ENCODE peak calls at places on chromosomes 7 and 10, in seven cellular contexts. K, P, W, S, E, I and Y are unnamed samples.

GRCh38 chr10:68135922-68136718 is 26.8 kb downstream of the MYPN start:
- DNase-seq in W (no peak), K (no peak), S (no peak), E (no peak), I (peak), P (no peak), Y (no peak)

GRCh38 chr10:74963549-74963948 is 137.1 kb downstream of the KAT6B start:
- DNase-seq in K (no peak), E (no peak), P (no peak), I (no peak), S (no peak), W (no peak), Y (no peak)

GRCh38 chr10:37495415-37495814 is 362.0 kb downstream of the ZNF248 start:
- DNase-seq in E (no peak), I (no peak), P (no peak), W (no peak), S (no peak), K (no peak), Y (no peak)

GRCh38 chr7:128025380-128025779 is 5.9 kb downstream of the LRRC4 start:
- DNase-seq in P (no peak), K (no peak), I (peak), S (no peak), W (no peak), E (no peak), Y (no peak)

GRCh38 chr7:2169923-2170575 is 62.7 kb downstream of the MAD1L1 start:
- DNase-seq in W (no peak), K (no peak), E (no peak), P (no peak), S (no peak), I (no peak), Y (no peak)

GRCh38 chr10:31318382-31318853 is 598 bp upstream of the ZEB1 start:
- DNase-seq in K (peak), I (peak), P (no peak), W (peak), E (peak), S (peak), Y (no peak)

GRCh38 chr7:1698221-1698620 is 28.1 kb downstream of the ELFN1 start:
- DNase-seq in S (no peak), E (no peak), W (no peak), I (no peak), K (no peak), P (no peak), Y (no peak)

GRCh38 chr7:94439893-94440381 is 45.2 kb downstream of the COL1A2 start:
- DNase-seq in P (no peak), E (no peak), I (no peak), S (no peak), W (no peak), K (no peak), Y (no peak)

GRCh38 chr7:52273685-52274610 is 761.5 kb upstream of the POM121L12 start:
- DNase-seq in I (no peak), W (no peak), S (peak), E (peak), K (peak), P (no peak), Y (no peak)

GRCh38 chr7:157539521-157539920 is 202.7 kb downstream of the DNAJB6 start:
- DNase-seq in I (no peak), S (no peak), W (no peak), P (no peak), K (no peak), E (no peak), Y (no peak)

GRCh38 chr7:138359891-138360582 is 100.0 kb upstream of the TRIM24 start:
- DNase-seq in I (no peak), P (no peak), S (no peak), K (no peak), E (no peak), W (no peak), Y (no peak)

GRCh38 chr7:36967387-36967786 is 243.1 kb upstream of the AOAH start:
- DNase-seq in I (peak), E (peak), W (peak), S (peak), P (peak), K (peak), Y (peak)

GRCh38 chr10:75043256-75044121 is 68.0 kb upstream of the SAMD8 start:
- DNase-seq in K (no peak), S (no peak), P (no peak), E (peak), W (no peak), I (no peak), Y (no peak)

GRCh38 chr10:54125098-54125747 is 675.8 kb downstream of the PCDH15 start:
- DNase-seq in E (no peak), I (no peak), K (no peak), P (no peak), S (no peak), W (no peak), Y (no peak)

GRCh38 chr10:114806572-114807391 is 14.8 kb upstream of the FHIP2A start:
- DNase-seq in E (no peak), K (no peak), S (no peak), W (peak), I (no peak), P (no peak), Y (no peak)

GRCh38 chr7:147586526-147586925 is 1004.0 kb upstream of the C7orf33 start:
- DNase-seq in E (no peak), I (no peak), K (no peak), S (no peak), P (no peak), W (no peak), Y (no peak)

GRCh38 chr10:31069411-31069810 is 37.7 kb upstream of the ZNF438 start:
- DNase-seq in W (no peak), E (no peak), I (no peak), P (no peak), K (no peak), S (no peak), Y (no peak)

GRCh38 chr7:2860627-2861133 is 16.6 kb upstream of the GNA12 start:
- DNase-seq in W (no peak), E (peak), S (no peak), K (no peak), I (no peak), P (no peak), Y (peak)

GRCh38 chr7:134874407-134874806 is 95.0 kb downstream of the CALD1 start:
- DNase-seq in I (no peak), P (no peak), K (no peak), E (no peak), S (no peak), W (no peak), Y (no peak)

GRCh38 chr10:119377431-119377830 is 165.1 kb downstream of the RGS10 start:
- DNase-seq in W (no peak), P (no peak), S (no peak), I (no peak), K (no peak), E (no peak), Y (no peak)

GRCh38 chr7:30633223-30633622 is 38.5 kb downstream of the GARS1 start:
- DNase-seq in W (no peak), K (no peak), I (no peak), S (no peak), P (no peak), E (no peak), Y (no peak)

GRCh38 chr7:48708635-48709034 is 215.7 kb upstream of the CDC14C start:
- DNase-seq in K (no peak), W (no peak), S (no peak), I (no peak), E (peak), P (no peak), Y (no peak)

GRCh38 chr10:13356392-13356791 is 8.3 kb upstream of the SEPHS1 start:
- DNase-seq in W (no peak), P (no peak), E (no peak), K (no peak), I (no peak), S (no peak), Y (no peak)

GRCh38 chr10:53013201-53013808 is 240.7 kb upstream of the MBL2 start:
- DNase-seq in S (no peak), I (no peak), P (no peak), E (no peak), K (no peak), W (no peak), Y (no peak)

GRCh38 chr10:124011464-124011863 is 81.9 kb downstream of the CHST15 start:
- DNase-seq in E (no peak), S (no peak), I (no peak), P (no peak), K (no peak), W (no peak), Y (no peak)

GRCh38 chr7:100677308-100678095 is 4.0 kb downstream of the GNB2 start:
- DNase-seq in E (no peak), S (peak), I (no peak), W (peak), K (peak), P (no peak), Y (no peak)

GRCh38 chr7:70585071-70585470 is 546.9 kb upstream of the GALNT17 start:
- DNase-seq in W (no peak), P (no peak), E (no peak), K (no peak), S (no peak), I (no peak), Y (no peak)

GRCh38 chr10:102713483-102713813 is 749 bp downstream of the ARL3 start:
- DNase-seq in K (no peak), S (no peak), W (no peak), P (no peak), E (no peak), I (no peak), Y (no peak)

GRCh38 chr10:19117419-19117818 is 68.8 kb downstream of the MALRD1 start:
- DNase-seq in K (no peak), P (no peak), W (no peak), S (no peak), I (no peak), E (no peak), Y (no peak)

GRCh38 chr7:96901822-96902412 is 103.4 kb upstream of the DLX6 start:
- DNase-seq in W (no peak), K (no peak), E (no peak), I (no peak), S (no peak), P (no peak), Y (no peak)

GRCh38 chr7:44064791-44065430 is 456 bp downstream of the PGAM2 start:
- DNase-seq in S (no peak), I (no peak), K (no peak), E (no peak), P (no peak), W (no peak), Y (no peak)

GRCh38 chr7:37449621-37450020 is 957 bp upstream of the ELMO1 start:
- DNase-seq in P (no peak), E (no peak), K (no peak), W (no peak), S (no peak), I (no peak), Y (no peak)

GRCh38 chr7:95718556-95719410 is 53.6 kb upstream of the DYNC1I1 start:
- DNase-seq in I (no peak), E (no peak), W (no peak), S (no peak), K (no peak), P (no peak), Y (no peak)

GRCh38 chr7:148882668-148883232 is 1.3 kb downstream of the EZH2 start:
- DNase-seq in P (no peak), S (no peak), K (no peak), E (no peak), I (no peak), W (no peak), Y (no peak)

GRCh38 chr10:955127-955819 is 23.8 kb upstream of the LARP4B start:
- DNase-seq in W (no peak), I (no peak), S (no peak), E (no peak), K (no peak), P (no peak), Y (no peak)

GRCh38 chr10:72084094-72084459 is 4.3 kb downstream of the SPOCK2 start:
- DNase-seq in K (no peak), S (no peak), I (no peak), P (no peak), E (no peak), W (no peak), Y (no peak)

GRCh38 chr10:72085864-72086465 is 2.4 kb downstream of the SPOCK2 start:
- DNase-seq in E (no peak), I (no peak), W (no peak), P (no peak), S (no peak), K (no peak), Y (no peak)

GRCh38 chr10:72086466-72087391 is 1.6 kb downstream of the SPOCK2 start:
- DNase-seq in P (no peak), K (peak), I (no peak), W (peak), S (no peak), E (peak), Y (no peak)

GRCh38 chr10:72083234-72084093 is 4.9 kb downstream of the SPOCK2 start:
- DNase-seq in S (no peak), W (no peak), I (no peak), P (no peak), K (no peak), E (no peak), Y (no peak)

GRCh38 chr10:72085166-72085565 is 3.2 kb downstream of the SPOCK2 start:
- DNase-seq in W (no peak), E (no peak), K (no peak), P (no peak), I (no peak), S (no peak), Y (no peak)
- H3K4me3 ChIP-seq in W (no peak), E (no peak), K (no peak), P (no peak), I (no peak), S (no peak), Y (no peak)

GRCh38 chr7:84507529-84507928 is 312.9 kb upstream of the SEMA3A start:
- DNase-seq in I (no peak), P (no peak), W (no peak), E (no peak), S (no peak), K (no peak), Y (no peak)

GRCh38 chr7:84509522-84509921 is 314.9 kb upstream of the SEMA3A start:
- DNase-seq in K (no peak), W (no peak), E (no peak), S (no peak), I (no peak), P (no peak), Y (no peak)

GRCh38 chr7:84508569-84508968 is 314.0 kb upstream of the SEMA3A start:
- DNase-seq in E (peak), I (no peak), W (no peak), S (no peak), K (no peak), P (no peak), Y (no peak)

GRCh38 chr7:84502222-84502621 is 307.6 kb upstream of the SEMA3A start:
- DNase-seq in P (no peak), S (no peak), W (no peak), I (no peak), E (no peak), K (no peak), Y (no peak)

DNA sequence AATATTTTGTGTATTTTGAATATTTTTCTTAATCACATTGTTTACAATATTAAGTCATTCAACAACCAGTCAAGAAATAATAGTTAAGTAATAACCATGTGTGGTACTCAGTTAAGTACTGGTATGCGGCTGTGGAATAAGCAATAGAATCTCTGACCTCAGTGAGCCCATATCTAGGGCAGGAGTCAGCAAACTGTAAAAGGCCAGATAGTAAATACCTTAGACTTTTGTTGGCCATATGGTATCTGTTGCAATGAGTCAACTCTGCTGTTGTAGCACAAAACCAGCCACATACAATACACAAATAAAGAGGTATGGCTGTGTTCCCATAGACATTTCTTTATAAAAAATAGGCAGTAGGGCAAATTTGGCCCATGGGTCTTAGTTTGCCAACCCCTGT is 311.6 kb upstream of the SEMA3A start:
- DNase-seq in S (no peak), K (no peak), E (no peak), W (no peak), P (no peak), I (no peak), Y (no peak)
- H3K4me3 ChIP-seq in S (no peak), K (no peak), E (no peak), W (no peak), P (no peak), I (no peak), Y (no peak)

DNA sequence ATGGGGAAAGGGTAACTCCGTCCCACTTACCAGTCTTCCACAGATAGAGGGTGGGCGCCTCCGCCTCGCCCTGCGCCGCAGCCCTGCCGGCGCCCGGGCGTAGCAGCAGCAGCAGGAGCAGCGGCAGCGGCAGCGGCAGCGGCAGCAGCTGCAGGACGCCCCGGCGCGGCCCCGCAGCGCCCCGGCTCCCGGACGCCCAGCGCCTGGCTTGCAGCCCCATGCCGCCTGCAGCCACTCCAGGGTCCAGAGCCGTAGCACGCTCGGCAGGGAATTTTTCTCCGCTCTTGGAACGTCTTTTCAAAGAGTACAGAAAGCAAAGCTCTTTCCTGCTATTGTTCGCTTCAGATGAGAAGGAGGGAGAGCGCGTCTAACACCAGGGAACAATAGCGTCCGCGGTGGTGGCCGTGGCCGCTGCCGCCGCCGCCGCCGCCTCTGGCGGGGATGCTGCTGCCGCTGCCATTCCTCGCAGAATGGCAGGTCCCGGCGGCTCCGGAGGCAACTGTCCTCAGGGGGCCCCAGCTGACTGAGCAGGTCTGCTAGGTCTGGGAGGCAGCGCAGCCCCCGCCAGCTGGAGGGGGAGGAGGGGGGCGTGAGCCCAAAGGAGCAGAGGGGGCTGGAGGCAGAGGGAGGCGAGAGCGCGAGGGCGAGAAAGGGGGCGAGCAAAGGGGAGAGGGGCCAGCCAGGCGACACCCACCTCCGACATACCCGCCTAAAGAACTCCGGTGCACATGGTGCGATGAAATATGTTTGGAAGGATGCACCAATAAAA is at the start of gene THSD7A:
- DNase-seq in W (peak), E (peak), K (peak), I (peak), P (no peak), S (no peak), Y (peak)
- H3K4me3 ChIP-seq in W (peak), E (peak), K (peak), I (peak), P (peak), S (peak), Y (peak)

DNA sequence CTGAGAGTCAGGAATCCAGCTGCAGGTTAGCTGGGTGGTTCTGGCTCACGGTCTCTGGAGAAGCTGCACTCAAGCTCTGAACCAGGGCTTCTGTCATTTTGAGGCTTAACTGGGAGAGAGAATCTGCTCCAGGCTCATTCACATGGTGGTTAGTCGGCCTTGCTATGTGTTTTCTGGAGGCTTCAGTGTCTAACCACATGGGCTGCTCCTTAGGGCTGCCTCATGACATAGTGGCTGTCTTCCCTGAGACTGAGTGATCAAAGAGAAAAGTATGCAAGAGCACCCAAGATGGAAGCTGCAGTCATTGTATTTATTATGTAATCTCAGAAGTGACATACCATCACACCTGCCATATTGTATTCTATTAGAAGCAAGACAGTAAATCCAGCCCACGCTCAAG is 4.9 kb downstream of the LANCL2 start:
- DNase-seq in E (no peak), P (no peak), I (peak), S (no peak), K (no peak), W (no peak), Y (no peak)
- H3K4me3 ChIP-seq in E (no peak), P (no peak), I (no peak), S (no peak), K (no peak), W (no peak), Y (no peak)

DNA sequence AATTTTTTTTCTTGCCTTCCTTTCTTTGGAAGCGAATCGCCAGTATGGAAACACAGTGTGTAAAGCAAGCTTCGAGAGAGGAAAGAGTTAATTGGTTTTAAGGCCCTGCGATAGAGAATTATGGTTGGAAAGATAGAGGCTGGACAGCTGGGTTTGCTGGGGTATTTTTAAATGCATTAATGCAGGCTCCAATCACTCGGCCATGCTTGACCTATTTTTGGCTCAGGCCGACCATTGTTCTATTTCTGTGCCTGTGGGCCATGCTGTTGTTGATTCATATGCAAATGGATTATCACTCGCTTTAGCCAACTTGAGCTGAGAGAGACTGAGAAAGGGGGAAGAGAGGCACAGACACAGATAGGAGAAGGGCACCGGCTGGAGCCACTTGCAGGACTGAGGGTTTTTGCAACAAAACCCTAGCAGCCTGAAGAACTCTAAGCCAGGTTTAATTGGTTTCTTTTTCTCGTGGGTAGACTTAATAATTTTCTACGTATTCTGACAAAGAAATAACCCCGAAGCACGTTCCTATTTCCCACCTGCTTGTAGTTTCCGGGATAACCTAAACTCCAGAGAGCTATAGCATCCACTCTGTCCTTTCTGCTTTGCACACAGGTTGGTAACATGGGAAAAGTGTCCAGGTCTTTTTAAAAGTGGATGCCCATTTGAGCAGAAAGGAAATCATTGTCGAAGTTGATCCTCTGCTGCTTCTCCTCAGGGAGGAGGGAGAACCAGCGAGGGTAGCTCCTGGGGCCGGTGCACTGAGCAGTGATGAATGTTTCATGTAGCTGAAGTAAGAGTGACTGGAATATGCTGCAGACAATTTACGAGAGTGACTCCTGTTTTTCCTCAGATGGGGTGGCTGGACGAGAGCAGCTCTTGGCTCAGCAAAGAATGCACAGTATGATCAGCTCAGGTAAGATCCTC is at the start of gene HDAC9:
- DNase-seq in S (peak), P (no peak), K (no peak), E (peak), I (peak), W (peak), Y (peak)
- H3K4me3 ChIP-seq in S (peak), P (peak), K (no peak), E (peak), I (peak), W (peak), Y (no peak)